ENCODE peak calls at places on chromosomes 11 and 22, in eight cellular contexts. J is cardiac fibroblast, L is heart left ventricle, F is lower lobe of right lung, K is left ventricle myocardium inferior, N is epithelial cell of esophagus, Y is HFF-Myc, P is astrocyte of the spinal cord. I is an unnamed sample.

GRCh38 chr11:117589024-117589423 is 208.0 kb downstream of the DSCAML1 start:
- DNase-seq in J (no peak), L (no peak), F (no peak), K (no peak), N (no peak), Y (no peak), P (no peak), I (no peak)

GRCh38 chr11:113505046-113505445 is 29.8 kb upstream of the DRD2 start:
- DNase-seq in J (no peak), L (no peak), F (no peak), K (no peak), N (no peak), Y (no peak), P (no peak), I (no peak)

GRCh38 chr11:65559951-65560537 is 1.9 kb upstream of the LTBP3 start:
- DNase-seq in J (peak), L (peak), F (no peak), K (no peak), N (peak), Y (no peak), P (peak), I (no peak)

GRCh38 chr22:49247194-49247924 is 580.3 kb downstream of the BRD1 start:
- DNase-seq in J (no peak), L (no peak), F (no peak), K (no peak), N (no peak), Y (no peak), P (no peak), I (no peak)

GRCh38 chr11:60857378-60858232 is 1.9 kb upstream of the PTGDR2 start:
- DNase-seq in J (peak), L (no peak), F (no peak), K (no peak), N (peak), Y (no peak), P (peak), I (no peak)

GRCh38 chr22:44384563-44384940 is 71.8 kb upstream of the SHISAL1 start:
- DNase-seq in J (no peak), L (no peak), F (peak), K (no peak), N (no peak), Y (no peak), P (no peak), I (no peak)

GRCh38 chr11:1573077-1573846 is 1.2 kb upstream of the DUSP8 start:
- DNase-seq in J (no peak), L (peak), F (no peak), K (no peak), N (peak), Y (no peak), P (no peak), I (no peak)

GRCh38 chr11:77442394-77443053 is 31.4 kb downstream of the PAK1 start:
- DNase-seq in J (no peak), L (no peak), F (no peak), K (no peak), N (no peak), Y (no peak), P (no peak), I (no peak)

GRCh38 chr11:72111803-72112540 is 523 bp downstream of the ANAPC15 start:
- DNase-seq in J (peak), L (peak), F (peak), K (peak), N (peak), Y (peak), P (peak), I (peak)

GRCh38 chr11:72114570-72114969 is 2.1 kb upstream of the ANAPC15 start:
- DNase-seq in J (no peak), L (no peak), F (no peak), K (no peak), N (peak), Y (no peak), P (no peak), I (no peak)

GRCh38 chr11:72113170-72113808 is 794 bp upstream of the ANAPC15 start:
- DNase-seq in J (peak), L (no peak), F (no peak), K (no peak), N (peak), Y (no peak), P (no peak), I (no peak)

GRCh38 chr11:72112541-72113136 is at the start of gene ANAPC15:
- DNase-seq in J (peak), L (peak), F (peak), K (peak), N (peak), Y (peak), P (peak), I (peak)

DNA sequence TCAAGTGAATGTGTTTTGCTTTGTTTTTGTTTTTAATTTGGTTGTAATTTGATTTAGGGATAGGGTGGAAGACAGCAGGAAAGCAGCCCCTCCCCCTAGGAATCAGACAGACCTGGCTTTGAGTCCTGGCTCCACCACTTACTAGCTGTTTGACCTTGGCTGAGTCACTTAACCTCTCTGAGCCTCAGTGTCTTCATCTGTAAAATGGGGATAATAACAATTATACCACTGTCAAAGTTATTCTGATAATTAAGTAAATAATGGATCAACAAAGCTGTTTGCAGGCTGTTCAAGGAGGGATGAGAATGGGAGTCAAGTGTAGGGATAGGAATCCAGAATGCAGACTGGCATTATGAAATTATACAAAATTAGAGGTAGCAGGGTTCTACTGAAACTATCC is 1.2 kb downstream of the ANAPC15 start:
- DNase-seq in J (no peak), L (no peak), F (no peak), K (no peak), N (no peak), Y (no peak), P (no peak), I (no peak)
- H3K4me3 ChIP-seq in J (peak), L (peak), F (peak), K (peak), N (peak), Y (peak), P (peak), I (peak)

GRCh38 chr22:37546436-37547248 is 13.6 kb upstream of the CDC42EP1 start:
- DNase-seq in J (peak), L (peak), F (peak), K (peak), N (no peak), Y (no peak), P (peak), I (no peak)

GRCh38 chr22:37551981-37552380 is 8.3 kb upstream of the CDC42EP1 start:
- DNase-seq in J (no peak), L (no peak), F (no peak), K (no peak), N (no peak), Y (no peak), P (no peak), I (no peak)

GRCh38 chr22:37552560-37553163 is 7.6 kb upstream of the CDC42EP1 start:
- DNase-seq in J (no peak), L (peak), F (no peak), K (peak), N (peak), Y (peak), P (no peak), I (no peak)

GRCh38 chr22:37547249-37547741 is 13.0 kb upstream of the CDC42EP1 start:
- DNase-seq in J (no peak), L (no peak), F (no peak), K (no peak), N (no peak), Y (no peak), P (no peak), I (no peak)

DNA sequence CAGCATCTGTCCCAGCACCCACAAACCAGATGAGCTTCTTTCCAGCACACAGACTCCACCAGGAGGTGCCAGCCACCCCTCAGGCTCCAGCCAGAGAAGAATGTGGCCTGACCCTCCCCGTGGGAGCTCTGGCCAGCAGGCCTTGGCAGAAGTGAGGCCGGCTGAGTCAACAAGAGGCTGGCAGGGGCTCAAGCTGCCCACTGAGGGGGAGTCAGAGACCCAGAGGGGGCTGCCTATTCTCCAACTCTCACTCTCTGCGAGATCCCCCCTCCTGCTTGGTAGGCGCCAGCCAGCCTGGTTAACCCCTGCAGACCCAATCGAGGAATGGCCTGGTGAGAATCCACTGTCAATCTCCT is 10.6 kb upstream of the CDC42EP1 start:
- DNase-seq in J (peak), L (no peak), F (peak), K (no peak), N (no peak), Y (no peak), P (peak), I (no peak)
- TF ChIP-seq CTCF in J (peak), L (peak), F (peak), K (peak), N (no peak), Y (peak), P (peak), I (peak)

GRCh38 chr11:34529643-34530042 is 16.0 kb upstream of the ELF5 start:
- DNase-seq in J (no peak), L (no peak), F (no peak), K (no peak), N (no peak), Y (no peak), P (no peak), I (no peak)
- H3K4me3 ChIP-seq in J (no peak), L (no peak), F (no peak), K (no peak), N (no peak), Y (no peak), P (no peak), I (no peak)

DNA sequence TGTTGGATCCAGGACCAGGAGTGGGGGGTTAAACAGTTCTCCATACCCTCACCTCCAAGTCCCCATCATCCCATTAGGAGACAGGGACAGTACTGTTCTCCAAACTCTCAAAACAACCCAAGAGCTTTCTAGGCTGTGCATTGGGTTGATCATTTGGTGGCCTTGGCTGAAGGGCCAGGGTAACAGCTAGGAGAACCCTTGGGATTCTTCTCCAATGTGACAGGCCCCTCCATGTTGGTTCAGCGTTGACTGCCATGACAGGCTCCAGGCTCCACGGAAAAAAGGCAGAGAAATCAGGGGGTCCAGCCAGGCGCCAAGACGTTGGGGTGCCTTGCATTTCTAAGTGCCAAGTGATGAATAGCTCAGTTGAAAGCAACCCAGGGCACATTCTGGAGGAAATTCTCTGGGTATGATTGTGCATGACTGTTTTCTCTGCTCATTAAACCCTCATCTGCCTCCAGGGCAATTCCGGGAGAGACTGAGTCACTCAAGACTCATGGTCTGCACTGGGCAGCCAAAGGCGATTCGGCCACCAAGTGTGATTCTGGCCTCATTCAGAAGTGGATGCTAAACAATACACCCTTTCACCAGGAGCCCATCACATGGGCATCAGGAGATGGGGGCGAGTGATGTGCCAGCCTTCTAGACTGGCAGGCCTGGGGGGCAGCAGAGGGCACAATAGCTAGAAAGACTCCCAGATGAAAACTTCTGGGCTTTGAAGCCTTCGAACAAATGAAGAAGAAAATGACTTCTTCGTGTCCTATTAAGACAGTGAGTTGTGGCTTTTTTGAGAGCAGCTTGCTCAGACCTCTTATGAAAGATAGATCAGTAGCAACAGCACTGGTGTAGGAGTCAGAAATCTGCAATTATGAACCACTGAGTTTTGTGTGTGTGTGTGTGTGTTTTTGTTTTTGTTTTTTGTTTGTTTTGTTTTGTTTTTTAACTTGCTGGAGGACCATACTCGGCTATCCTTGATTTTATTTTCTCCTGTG is 27.7 kb downstream of the CD44 start:
- DNase-seq in J (peak), L (no peak), F (no peak), K (no peak), N (peak), Y (peak), P (peak), I (peak)
- TF ChIP-seq CTCF in J (no peak), L (no peak), F (no peak), K (no peak), N (no peak), Y (no peak), P (no peak), I (no peak)

GRCh38 chr11:63680842-63681207 is 475 bp upstream of the RTN3 start:
- DNase-seq in J (no peak), L (no peak), F (no peak), K (no peak), N (peak), Y (no peak), P (no peak), I (no peak)
- H3K4me3 ChIP-seq in J (peak), L (peak), F (peak), K (peak), N (peak), Y (peak), P (peak), I (peak)

GRCh38 chr11:72102946-72103753 is at the start of gene LAMTOR1:
- DNase-seq in J (peak), L (peak), F (peak), K (peak), N (peak), Y (peak), P (peak), I (peak)

GRCh38 chr11:72102631-72102945 is 509 bp downstream of the LAMTOR1 start:
- DNase-seq in J (no peak), L (no peak), F (no peak), K (no peak), N (no peak), Y (no peak), P (no peak), I (no peak)

GRCh38 chr11:72102162-72102561 is 935 bp downstream of the LAMTOR1 start:
- DNase-seq in J (no peak), L (no peak), F (no peak), K (no peak), N (no peak), Y (no peak), P (no peak), I (no peak)

GRCh38 chr11:72105888-72106287 is at the start of gene TOMT:
- DNase-seq in J (no peak), L (no peak), F (no peak), K (no peak), N (no peak), Y (no peak), P (no peak), I (no peak)

DNA sequence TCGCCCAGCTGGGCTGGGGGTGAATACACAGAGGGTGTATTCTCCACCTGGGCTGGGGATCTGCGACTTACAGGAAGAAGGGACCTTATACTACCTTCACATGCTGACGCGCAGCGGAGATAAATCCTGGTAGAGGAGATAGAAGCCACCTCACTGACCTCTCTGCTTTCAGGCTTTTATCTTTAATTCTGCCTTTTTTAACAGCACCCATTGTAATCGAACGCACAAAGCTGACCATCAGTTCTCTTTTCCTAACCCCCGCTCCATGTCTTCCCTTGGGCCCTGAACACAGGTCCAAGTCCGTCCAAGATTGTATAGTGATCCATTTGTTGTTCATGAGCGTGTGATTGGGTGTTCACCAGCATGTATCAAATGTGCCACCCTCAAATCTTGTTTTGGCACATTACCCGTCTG is 664 bp upstream of the LAMTOR1 start:
- DNase-seq in J (no peak), L (no peak), F (no peak), K (no peak), N (no peak), Y (no peak), P (no peak), I (no peak)
- TF ChIP-seq CTCF in J (no peak), L (no peak), F (no peak), K (no peak), N (no peak), Y (no peak), P (no peak), I (no peak)

DNA sequence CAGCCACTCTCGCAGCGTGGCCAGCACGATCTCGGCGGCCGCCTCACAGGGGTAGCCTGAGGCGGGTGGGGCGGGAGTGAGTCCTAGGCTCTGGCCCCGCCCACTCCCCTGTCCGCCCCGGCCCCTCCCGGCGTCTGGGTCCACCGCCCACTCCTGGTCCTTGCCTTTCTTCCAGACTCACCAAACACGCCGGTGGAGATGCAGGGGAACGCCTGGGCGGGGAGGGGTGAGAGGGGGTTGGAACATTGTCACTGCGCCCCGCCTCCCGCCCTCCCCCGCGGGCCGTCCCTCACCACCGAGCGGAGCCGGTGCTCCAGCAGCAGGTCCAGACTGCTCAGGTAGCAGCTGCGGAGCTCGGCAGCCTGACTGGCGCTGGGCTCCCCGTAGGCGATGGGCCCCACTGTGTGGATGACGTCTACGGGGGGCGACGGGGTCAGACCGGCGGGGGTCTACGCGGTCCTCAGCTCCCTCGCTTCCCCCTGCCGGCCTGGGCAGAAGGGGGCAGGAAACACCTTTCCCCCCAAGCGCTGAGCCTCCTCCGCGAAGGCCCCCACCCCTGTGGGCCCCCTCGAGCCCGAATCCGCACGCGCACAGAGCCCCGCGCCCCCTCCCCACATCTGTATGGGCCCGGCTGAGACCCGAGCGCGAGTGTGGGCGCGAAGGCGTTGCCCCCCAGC is 13.2 kb downstream of the OTUB1 start:
- DNase-seq in J (peak), L (peak), F (peak), K (peak), N (peak), Y (no peak), P (peak), I (no peak)
- H3K4me3 ChIP-seq in J (no peak), L (peak), F (peak), K (peak), N (no peak), Y (no peak), P (peak), I (no peak)

DNA sequence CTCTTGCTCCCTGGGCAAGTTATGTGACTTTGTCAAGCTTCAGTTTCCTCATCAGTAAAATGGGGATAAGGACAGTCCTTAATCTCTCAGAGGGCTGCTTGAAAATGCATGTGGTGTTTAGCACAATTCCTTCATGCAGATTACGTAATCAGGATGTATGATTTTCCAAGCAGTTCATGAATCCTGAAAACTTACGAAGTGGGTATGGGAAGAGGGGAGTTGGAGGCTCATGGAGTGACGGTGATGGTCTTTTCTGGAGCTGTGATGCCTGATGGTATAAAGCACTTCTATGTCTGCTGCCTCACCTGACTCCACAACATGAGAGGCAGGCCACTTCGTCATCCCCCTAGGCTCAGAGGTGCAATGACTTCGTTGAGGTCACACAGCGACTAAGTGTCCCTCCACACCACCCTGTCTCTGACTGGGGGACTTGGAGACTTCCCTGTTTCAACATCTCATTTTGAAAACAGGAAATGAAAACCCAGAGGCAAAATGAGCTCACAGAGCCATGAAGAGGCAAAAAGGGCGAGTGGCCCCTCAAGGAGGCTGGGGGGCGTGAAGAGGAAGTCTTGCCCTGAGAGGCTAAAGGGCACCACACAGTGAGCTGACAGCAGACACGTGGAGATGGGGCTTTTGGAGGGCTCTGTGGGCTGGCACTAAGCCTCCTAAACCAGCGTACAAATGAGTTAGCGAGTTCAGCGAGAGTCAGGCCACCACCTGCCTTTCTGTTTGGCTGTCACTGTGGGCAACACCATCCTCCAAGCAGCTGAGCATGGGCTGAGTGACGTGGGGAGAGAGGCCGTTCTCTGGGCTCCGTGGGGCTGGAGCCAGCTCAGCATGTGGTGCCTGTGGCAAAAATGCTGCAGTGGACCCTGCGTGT is 10.1 kb downstream of the MCM5 start:
- DNase-seq in J (no peak), L (peak), F (peak), K (no peak), N (no peak), Y (no peak), P (no peak), I (no peak)
- TF ChIP-seq CTCF in J (no peak), L (no peak), F (no peak), K (no peak), N (no peak), Y (no peak), P (no peak), I (no peak)

GRCh38 chr22:41922336-41922735 is 4.3 kb downstream of the TNFRSF13C start:
- DNase-seq in J (no peak), L (no peak), F (no peak), K (no peak), N (no peak), Y (no peak), P (no peak), I (no peak)
- H3K4me3 ChIP-seq in J (no peak), L (no peak), F (no peak), K (no peak), N (no peak), Y (no peak), P (no peak), I (no peak)

I was measured in AG09309.